ENCODE peak calls at places on chromosomes 1 and 21, in eight cellular contexts. J, Z, X, V, B, E, Q and O are unnamed samples.

GRCh38 chr1:84259376-84259775 is 42.1 kb upstream of the SAMD13 start:
- DNase-seq in J (no peak), Z (no peak), X (no peak), V (no peak), B (no peak), E (no peak), Q (no peak), O (no peak)

GRCh38 chr1:226987179-226987536 is 47.1 kb downstream of the COQ8A start:
- DNase-seq in J (no peak), Z (no peak), X (no peak), V (no peak), B (no peak), E (no peak), Q (no peak), O (no peak)

GRCh38 chr1:20702416-20702815 is 15.4 kb downstream of the KIF17 start:
- DNase-seq in J (no peak), Z (no peak), X (no peak), V (no peak), B (no peak), E (no peak), Q (no peak), O (no peak)

GRCh38 chr1:231594749-231595148 is 31.8 kb upstream of the DISC1 start:
- DNase-seq in J (no peak), Z (no peak), X (no peak), V (no peak), B (no peak), E (no peak), Q (no peak), O (no peak)

GRCh38 chr1:36085686-36086526 is 2.0 kb downstream of the TEKT2 start:
- DNase-seq in J (no peak), Z (no peak), X (no peak), V (no peak), B (no peak), E (no peak), Q (no peak), O (no peak)

GRCh38 chr1:234600418-234601216 is 9.4 kb downstream of the IRF2BP2 start:
- DNase-seq in J (no peak), Z (peak; percentile 80), X (no peak), V (no peak), B (no peak), E (no peak), Q (no peak), O (no peak)

GRCh38 chr1:26529405-26529654 is 231 bp upstream of the RPS6KA1 start:
- DNase-seq in J (no peak), Z (no peak), X (no peak), V (no peak), B (no peak), E (no peak), Q (no peak), O (no peak)

GRCh38 chr21:34956416-34957316 is 92.4 kb downstream of the RUNX1 start:
- DNase-seq in J (no peak), Z (no peak), X (peak; percentile 59), V (no peak), B (no peak), E (no peak), Q (no peak), O (no peak)

GRCh38 chr1:38488162-38488898 is 371.2 kb downstream of the RRAGC start:
- DNase-seq in J (no peak), Z (no peak), X (no peak), V (no peak), B (no peak), E (peak; percentile 20), Q (no peak), O (no peak)

GRCh38 chr1:18234790-18235242 is 127.2 kb downstream of the IGSF21 start:
- DNase-seq in J (peak; percentile 18), Z (peak; percentile 64), X (peak; percentile 6), V (no peak), B (no peak), E (no peak), Q (peak; percentile 21), O (no peak)

GRCh38 chr1:47561523-47562007 is 123.7 kb downstream of the FOXD2 start:
- DNase-seq in J (no peak), Z (no peak), X (no peak), V (no peak), B (peak; percentile 65), E (no peak), Q (no peak), O (no peak)

GRCh38 chr1:223720987-223721591 is 8.8 kb downstream of the CAPN2 start:
- DNase-seq in J (peak; percentile 85), Z (peak; percentile 81), X (peak; percentile 60), V (no peak), B (no peak), E (no peak), Q (peak; percentile 56), O (peak; percentile 89)

GRCh38 chr21:41983229-41983628 is 26.9 kb downstream of the ZBTB21 start:
- DNase-seq in J (no peak), Z (no peak), X (no peak), V (no peak), B (no peak), E (no peak), Q (no peak), O (no peak)

GRCh38 chr1:229998980-229999379 is 68.1 kb upstream of the GALNT2 start:
- DNase-seq in J (no peak), Z (no peak), X (no peak), V (no peak), B (no peak), E (no peak), Q (no peak), O (no peak)

GRCh38 chr1:155171836-155172731 is 1.0 kb downstream of the KRTCAP2 start:
- DNase-seq in J (no peak), Z (no peak), X (no peak), V (no peak), B (no peak), E (peak; percentile 62), Q (no peak), O (no peak)

GRCh38 chr1:3066250-3066711 is 2.7 kb upstream of the PRDM16 start:
- DNase-seq in J (no peak), Z (peak; percentile 68), X (peak; percentile 30), V (no peak), B (no peak), E (no peak), Q (peak; percentile 87), O (no peak)

DNA sequence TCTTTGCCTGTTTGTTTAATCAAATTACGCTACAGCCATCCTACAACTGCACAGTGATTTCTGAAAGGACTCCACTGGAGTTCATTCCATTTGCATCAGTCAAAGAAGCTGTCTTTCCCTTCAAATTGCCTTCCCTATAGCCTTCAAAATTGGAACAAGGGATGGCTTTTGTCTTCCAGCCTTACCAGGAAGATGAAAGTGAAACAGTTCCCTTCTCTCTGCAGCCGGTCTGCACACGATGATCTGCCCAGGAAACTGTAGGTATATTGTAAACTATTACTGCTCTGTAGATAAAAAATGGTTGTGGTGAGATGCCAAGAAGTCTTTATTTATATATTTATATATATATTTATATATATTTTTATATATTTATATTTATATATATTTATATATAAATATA is 65.6 kb upstream of the ETS2 start:
- DNase-seq in J (no peak), Z (no peak), X (no peak), V (no peak), B (no peak), E (no peak), Q (no peak), O (no peak)
- H3K4me3 ChIP-seq in J (no peak overlapping the region), Z (no peak overlapping the region), X (no peak overlapping the region), V (no peak overlapping the region), B (no peak overlapping the region), E (no peak overlapping the region), Q (no peak overlapping the region), O (no peak overlapping the region)

GRCh38 chr1:23215751-23216449 is 1.4 kb downstream of the HTR1D start:
- DNase-seq in J (no peak), Z (no peak), X (peak; percentile 30), V (no peak), B (no peak), E (no peak), Q (no peak), O (no peak)
- TF ChIP-seq CTCF in J (no peak), Z (no peak), X (no peak), V (no peak), B (no peak), E (no peak), Q (no peak), O (no peak)

DNA sequence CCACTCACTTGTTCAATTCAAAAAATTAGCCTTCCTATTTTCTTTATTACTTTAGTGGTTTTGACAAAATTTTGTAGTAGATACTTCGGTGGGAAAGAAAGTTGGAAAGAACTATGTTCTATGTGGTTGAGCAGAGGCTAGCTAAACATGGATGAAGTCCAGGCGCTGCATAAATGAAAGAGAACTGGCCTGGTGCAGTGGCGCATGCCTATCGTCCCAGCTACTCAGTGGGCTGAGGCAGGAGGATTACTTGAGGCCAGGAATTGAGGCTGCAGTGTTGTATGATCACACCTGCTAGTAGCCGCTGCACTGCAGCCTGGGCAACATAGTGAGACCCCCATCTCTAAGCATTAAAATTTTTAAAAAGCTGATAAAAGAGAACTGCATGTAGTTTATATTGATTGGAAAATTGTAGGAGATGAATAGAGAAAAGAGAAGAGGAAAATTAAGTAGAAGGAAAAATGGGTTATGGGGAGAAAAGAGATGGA is 21.0 kb downstream of the IFNAR1 start:
- DNase-seq in J (no peak), Z (no peak), X (no peak), V (no peak), B (no peak), E (no peak), Q (no peak), O (no peak)
- H3K36me3 ChIP-seq in J (peaks cover 14% of the 10 kb centered on the region), Z (no peaks in the 10 kb centered on the region), X (no peaks in the 10 kb centered on the region), V (peaks cover 2% of the 10 kb centered on the region), B (peaks cover 15% of the 10 kb centered on the region), E (no peaks in the 10 kb centered on the region), Q (peaks cover 39% of the 10 kb centered on the region), O (peaks cover 3% of the 10 kb centered on the region)

GRCh38 chr1:65153635-65154034 is 5.6 kb downstream of the AK4 start:
- DNase-seq in J (no peak), Z (no peak), X (no peak), V (no peak), B (no peak), E (no peak), Q (no peak), O (no peak)
- H3K4me3 ChIP-seq in J (no peak overlapping the region), Z (no peak overlapping the region), X (no peak overlapping the region), V (no peak overlapping the region), B (no peak overlapping the region), E (no peak overlapping the region), Q (no peak overlapping the region), O (no peak overlapping the region)